ENCODE peak calls at places on chromosomes 6 and 20, in ten cellular contexts. Y is neural progenitor cell; T is tibial artery; M is mesendoderm; X is transverse colon; N is brain microvascular endothelial cell; E is psoas muscle; V is left ventricle myocardium inferior; J is CD4-positive, alpha-beta memory T cell; F is neuronal stem cell. Z is an unnamed sample. For H3K36me3, the result is how much of the 10 kb centered on the place peaks cover.

GRCh38 chr20:41286240-41286851 is 31.2 kb downstream of the ZHX3 start:
- DNase-seq in M (no peak), E (no peak), V (no peak), F (no peak), Y (no peak), J (no peak), X (no peak), N (no peak), T (no peak), Z (no peak)

GRCh38 chr6:74873911-74874310 is 331.9 kb downstream of the COL12A1 start:
- DNase-seq in V (no peak), E (no peak), F (no peak), T (no peak), N (no peak), M (no peak), X (no peak), J (no peak), Y (no peak), Z (no peak)

GRCh38 chr20:46286380-46286779 is 21.9 kb downstream of the CDH22 start:
- DNase-seq in V (no peak), Y (no peak), X (no peak), N (no peak), T (no peak), M (no peak), F (no peak), E (no peak), J (no peak), Z (no peak)

GRCh38 chr6:166097914-166098522 is 69.6 kb downstream of the TBXT start:
- DNase-seq in F (peak), N (peak), V (peak), X (peak), Y (peak), M (peak), J (no peak), T (peak), E (peak), Z (peak)

GRCh38 chr6:74068945-74069570 is 373.1 kb downstream of the CD109 start:
- DNase-seq in N (peak), V (no peak), F (no peak), Y (no peak), E (peak), J (no peak), M (no peak), T (no peak), X (no peak), Z (no peak)

GRCh38 chr6:41723178-41723935 is 12.1 kb downstream of the TFEB start:
- DNase-seq in J (no peak), E (peak), M (peak), N (peak), V (peak), F (no peak), T (peak), X (peak), Y (no peak), Z (peak)

GRCh38 chr20:20363449-20364015 is 4.4 kb upstream of the INSM1 start:
- DNase-seq in J (no peak), N (no peak), F (no peak), X (no peak), Y (peak), V (no peak), E (no peak), T (no peak), M (peak), Z (no peak)

GRCh38 chr6:50270427-50270826 is 220.7 kb upstream of the DEFB112 start:
- DNase-seq in Y (no peak), X (no peak), T (no peak), J (no peak), N (no peak), F (no peak), E (no peak), M (peak), V (no peak), Z (no peak)

GRCh38 chr6:159979136-159979874 is 10.4 kb downstream of the IGF2R start:
- DNase-seq in F (no peak), J (no peak), Y (peak), T (no peak), M (peak), V (no peak), N (peak), X (peak), E (peak), Z (no peak)

GRCh38 chr6:106765496-106765895 is 136.1 kb downstream of the QRSL1 start:
- DNase-seq in M (no peak), X (no peak), F (no peak), Y (no peak), T (no peak), N (no peak), J (no peak), V (no peak), E (no peak), Z (no peak)

DNA sequence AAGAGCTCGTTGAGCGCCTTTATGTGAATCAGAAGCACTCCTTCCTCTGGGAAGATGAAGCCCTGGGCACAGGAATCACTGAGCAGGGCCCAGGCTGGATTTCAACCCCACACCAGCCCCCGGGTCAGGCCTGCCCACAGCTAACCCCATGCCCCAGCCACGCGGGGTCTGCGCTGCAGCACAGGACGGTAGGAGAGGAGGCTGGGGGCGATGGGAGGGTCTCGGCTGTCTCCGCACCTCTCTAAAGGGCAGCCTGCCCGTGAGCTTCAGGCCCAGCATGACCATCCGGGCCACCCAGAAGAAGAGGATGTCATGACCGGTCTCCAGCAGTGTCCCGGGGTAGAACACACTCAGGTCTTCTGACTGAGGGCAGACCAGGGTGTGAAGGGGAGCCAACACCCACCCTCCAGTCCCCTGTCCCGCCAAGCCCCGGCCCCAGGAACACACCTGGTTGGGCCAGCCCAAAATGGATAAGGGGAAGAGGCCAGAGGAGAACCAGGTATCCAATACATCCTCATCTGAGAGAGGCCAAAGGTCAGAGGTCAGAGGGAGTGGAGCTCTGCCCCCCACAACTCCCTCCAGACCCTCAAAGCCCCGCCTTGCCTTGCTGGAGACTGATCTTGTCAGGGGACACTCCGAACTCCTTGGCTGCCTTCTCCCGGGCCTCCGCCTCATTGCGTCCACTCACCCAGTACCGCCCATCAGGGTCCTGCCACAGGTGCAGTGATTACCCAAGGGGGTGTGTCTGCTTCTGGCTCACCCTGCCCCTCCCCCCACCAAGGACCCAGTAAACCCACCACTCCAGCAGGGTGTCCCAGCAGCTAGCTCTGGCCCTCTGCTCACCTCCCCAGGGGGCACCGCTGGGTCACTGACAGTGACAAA is 4.4 kb upstream of the VWA7 start:
- DNase-seq in F (no peak), V (no peak), M (no peak), T (no peak), E (no peak), Y (no peak), X (no peak), N (no peak), J (no peak), Z (no peak)
- H3K36me3 ChIP-seq in F (half or more), V (half or more), M (under half), T (half or more), E (under half), Y (under half), X (under half), N (half or more), J (under half), Z (half or more)

DNA sequence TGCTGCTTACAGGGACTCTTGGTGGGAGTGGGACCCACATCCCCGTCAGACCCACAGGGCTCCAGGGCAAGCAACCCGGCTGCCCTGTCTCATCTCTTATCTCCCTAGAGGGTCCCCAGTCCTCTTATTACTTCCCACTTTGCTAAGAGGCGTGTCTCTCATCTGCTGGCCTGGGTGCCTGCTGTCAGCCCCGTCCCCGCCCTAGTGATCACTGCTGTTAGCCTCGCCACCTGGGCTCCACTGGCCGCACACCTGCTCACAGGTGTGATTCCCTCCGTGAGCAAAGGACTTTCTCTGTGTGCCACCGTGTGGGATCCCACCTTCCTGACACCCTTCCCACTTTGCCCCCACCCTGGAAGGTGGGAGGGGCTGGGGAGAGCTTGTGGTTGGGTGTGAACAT is 57.6 kb downstream of the TCP11 start:
- DNase-seq in Y (no peak), E (no peak), V (no peak), X (peak), T (peak), M (no peak), F (no peak), J (no peak), N (no peak), Z (no peak)
- H3K36me3 ChIP-seq in Y (under half), E (under half), V (half or more), X (under half), T (half or more), M (under half), F (half or more), J (under half), N (under half), Z (under half)

DNA sequence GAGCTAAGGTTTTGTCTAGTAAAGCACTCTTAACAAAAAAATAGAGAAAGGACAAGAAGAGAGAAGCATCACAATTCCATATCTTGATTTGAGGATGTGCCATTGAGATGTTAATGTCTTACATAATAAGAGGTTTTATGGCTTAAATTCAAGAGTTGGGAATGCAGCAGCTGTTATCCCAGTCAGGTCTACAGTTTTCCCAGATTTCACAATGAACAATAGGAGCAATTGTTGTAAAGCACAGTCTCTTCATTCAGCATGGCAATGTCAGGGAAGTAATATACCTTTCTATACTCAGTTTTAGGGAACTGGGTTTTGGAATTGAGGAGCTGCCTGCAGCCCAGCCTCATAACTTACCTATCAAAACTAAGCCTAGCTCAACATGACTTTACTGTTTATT is 135.0 kb downstream of the ISM1 start:
- DNase-seq in T (no peak), N (no peak), M (no peak), V (no peak), J (no peak), F (no peak), Y (no peak), X (no peak), E (no peak), Z (no peak)
- H3K36me3 ChIP-seq in T (under half), N (under half), M (under half), V (under half), J (under half), F (under half), Y (under half), X (under half), E (under half), Z (under half)

DNA sequence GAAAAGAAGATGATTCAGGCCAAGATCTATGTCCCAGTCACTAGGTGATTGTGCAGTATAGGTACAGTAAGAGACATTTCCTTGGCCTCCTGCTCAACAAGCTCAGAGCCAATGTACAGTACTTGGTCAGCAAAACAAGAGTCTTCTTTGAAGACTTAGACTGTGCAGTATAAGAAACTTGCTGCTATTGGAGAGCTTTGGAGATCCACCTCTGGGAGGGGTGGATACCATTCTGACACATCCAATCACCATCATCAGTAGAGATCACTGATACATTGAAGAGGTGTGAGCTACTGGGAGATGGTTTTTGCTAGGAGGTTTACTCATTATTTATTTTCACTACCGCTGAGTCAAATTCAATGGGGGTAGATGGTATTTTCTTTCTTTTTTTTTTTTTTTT is 77.5 kb downstream of the UST start:
- DNase-seq in J (no peak), F (no peak), N (no peak), V (no peak), M (no peak), T (no peak), X (no peak), E (no peak), Y (no peak), Z (no peak)
- H3K36me3 ChIP-seq in J (under half), F (under half), N (under half), V (under half), M (under half), T (under half), X (under half), E (under half), Y (under half), Z (under half)

GRCh38 chr6:150775400-150775799 is 90.1 kb upstream of the MTHFD1L start:
- DNase-seq in F (peak), E (no peak), T (no peak), J (no peak), V (no peak), N (no peak), Y (peak), M (no peak), X (no peak), Z (no peak)
- H3K36me3 ChIP-seq in F (half or more), E (under half), T (under half), J (under half), V (under half), N (under half), Y (under half), M (under half), X (under half), Z (under half)

DNA sequence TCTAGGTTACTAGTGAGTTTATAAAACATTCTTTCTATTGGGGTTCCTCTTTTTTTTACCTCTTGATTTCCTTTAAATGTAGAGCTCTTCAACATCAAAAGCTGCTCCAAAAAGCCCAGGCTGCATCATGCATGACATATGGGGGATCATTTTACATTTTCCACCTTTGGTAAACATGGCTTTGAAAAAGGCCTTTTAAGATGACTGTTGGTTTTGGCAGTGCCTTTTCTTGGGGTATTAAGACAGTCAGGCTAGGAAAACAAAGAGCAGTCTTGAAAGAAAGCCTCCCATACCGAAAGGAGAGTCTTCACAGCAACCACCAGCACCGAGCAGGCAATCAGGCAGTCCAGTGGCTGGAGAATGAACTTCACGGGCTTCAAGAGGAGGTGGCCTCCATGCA is 73.2 kb downstream of the NPEPL1 start:
- DNase-seq in Y (no peak), M (no peak), J (no peak), E (no peak), T (no peak), V (no peak), X (no peak), N (no peak), F (no peak), Z (no peak)
- H3K36me3 ChIP-seq in Y (under half), M (under half), J (under half), E (under half), T (under half), V (under half), X (under half), N (under half), F (under half), Z (under half)

GRCh38 chr6:34476941-34477340 is 11.1 kb downstream of the PACSIN1 start:
- DNase-seq in V (no peak), X (no peak), F (no peak), Y (no peak), E (no peak), T (no peak), J (no peak), N (no peak), M (no peak), Z (no peak)
- H3K36me3 ChIP-seq in V (under half), X (under half), F (under half), Y (under half), E (under half), T (under half), J (under half), N (under half), M (under half), Z (under half)

DNA sequence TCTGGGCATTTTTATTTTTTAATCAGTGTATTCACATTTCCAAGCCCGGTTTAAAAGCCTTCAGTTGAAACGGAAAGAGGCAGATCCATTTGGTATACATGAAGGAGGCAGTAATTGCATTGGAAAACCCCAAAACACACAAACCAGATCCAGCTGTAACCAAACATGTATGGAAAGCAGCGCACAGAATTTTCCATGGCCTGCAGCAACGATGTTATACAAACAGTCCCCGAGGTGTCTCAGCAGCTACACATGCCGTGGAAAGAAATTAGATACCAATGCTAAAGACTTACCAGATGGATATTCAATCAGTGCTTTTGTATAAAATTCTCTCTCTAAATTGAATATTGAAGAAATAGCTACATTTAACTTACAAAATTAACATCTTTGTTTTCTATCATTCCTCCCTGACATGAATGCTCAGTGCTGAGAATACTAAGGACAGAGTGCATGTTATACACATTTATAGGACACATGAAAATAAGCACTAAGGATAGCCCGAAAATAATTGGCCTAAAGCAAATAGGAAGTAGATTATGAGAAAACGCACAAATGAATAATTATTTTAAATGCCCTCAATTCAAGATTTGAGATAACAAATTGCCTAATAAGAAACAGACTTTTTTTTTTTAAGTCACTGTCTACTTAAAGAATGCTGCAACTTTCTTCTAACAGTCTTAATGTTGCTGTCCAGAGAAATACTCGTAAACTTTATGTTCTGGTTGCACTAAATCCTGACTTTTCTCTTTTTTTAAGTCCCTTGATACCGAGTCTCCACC is 713.1 kb downstream of the HDGFL1 start:
- DNase-seq in J (no peak), M (no peak), F (no peak), X (no peak), T (no peak), N (no peak), E (no peak), V (no peak), Y (no peak), Z (peak)
- H3K36me3 ChIP-seq in J (under half), M (under half), F (under half), X (under half), T (under half), N (under half), E (under half), V (under half), Y (under half), Z (under half)